ENCODE peak calls at places on chromosome 11, in eight cellular contexts. F, X, M, P, A, O, Y and J are unnamed samples.

GRCh38 chr11:119832536-119832935 is 103.5 kb upstream of the NECTIN1 start:
- DNase-seq in F (peak), X (no peak), M (peak), P (peak), A (no peak), O (no peak), Y (no peak), J (peak)

GRCh38 chr11:74749127-74749964 is 697 bp downstream of the RNF169 start:
- DNase-seq in F (peak), X (peak), M (peak), P (peak), A (no peak), O (peak), Y (no peak), J (peak)

GRCh38 chr11:75851203-75851602 is 36.2 kb downstream of the UVRAG start:
- DNase-seq in F (no peak), X (no peak), M (no peak), P (no peak), A (no peak), O (no peak), Y (no peak), J (no peak)

GRCh38 chr11:86696004-86696403 is 23.6 kb upstream of the ME3 start:
- DNase-seq in F (no peak), X (no peak), M (no peak), P (peak), A (no peak), O (peak), Y (no peak), J (no peak)

GRCh38 chr11:65310756-65311155 is 3.9 kb upstream of the CDC42EP2 start:
- DNase-seq in F (no peak), X (no peak), M (no peak), P (no peak), A (no peak), O (no peak), Y (no peak), J (peak)

GRCh38 chr11:60658409-60658808 is 41.0 kb upstream of the MS4A8 start:
- DNase-seq in F (no peak), X (no peak), M (peak), P (peak), A (peak), O (peak), Y (no peak), J (no peak)

GRCh38 chr11:116697011-116697410 is 75.8 kb downstream of the BUD13 start:
- DNase-seq in F (no peak), X (no peak), M (no peak), P (peak), A (no peak), O (no peak), Y (peak), J (no peak)

GRCh38 chr11:129960216-129961214 is 42.1 kb downstream of the PRDM10 start:
- DNase-seq in F (no peak), X (no peak), M (no peak), P (peak), A (no peak), O (peak), Y (no peak), J (no peak)

GRCh38 chr11:2975594-2975993 is 16.5 kb downstream of the NAP1L4 start:
- DNase-seq in F (no peak), X (no peak), M (peak), P (peak), A (no peak), O (peak), Y (peak), J (no peak)

GRCh38 chr11:75524576-75525432 is 937 bp downstream of the GDPD5 start:
- DNase-seq in F (peak), X (no peak), M (no peak), P (no peak), A (no peak), O (no peak), Y (no peak), J (peak)

GRCh38 chr11:89443366-89444303 is 47.5 kb downstream of the NOX4 start:
- DNase-seq in F (no peak), X (no peak), M (peak), P (no peak), A (no peak), O (no peak), Y (no peak), J (no peak)

GRCh38 chr11:117442049-117442868 is 114.6 kb downstream of the CEP164 start:
- DNase-seq in F (no peak), X (no peak), M (no peak), P (no peak), A (no peak), O (no peak), Y (no peak), J (no peak)

GRCh38 chr11:47857485-47858168 is 9.5 kb upstream of the NUP160 start:
- DNase-seq in F (no peak), X (no peak), M (no peak), P (no peak), A (no peak), O (peak), Y (no peak), J (no peak)

GRCh38 chr11:18749681-18750319 is 23.8 kb upstream of the IGSF22 start:
- DNase-seq in F (no peak), X (no peak), M (no peak), P (peak), A (no peak), O (peak), Y (peak), J (no peak)

GRCh38 chr11:278001-278951 is at the start of gene NLRP6:
- DNase-seq in F (peak), X (peak), M (no peak), P (no peak), A (no peak), O (no peak), Y (no peak), J (peak)

GRCh38 chr11:71474771-71475483 is 21.9 kb downstream of the NADSYN1 start:
- DNase-seq in F (no peak), X (no peak), M (no peak), P (no peak), A (no peak), O (no peak), Y (no peak), J (no peak)

GRCh38 chr11:20443596-20443995 is 56.1 kb downstream of the PRMT3 start:
- DNase-seq in F (no peak), X (no peak), M (no peak), P (peak), A (no peak), O (peak), Y (peak), J (no peak)

GRCh38 chr11:101008961-101009684 is 120.5 kb downstream of the PGR start:
- DNase-seq in F (no peak), X (no peak), M (no peak), P (no peak), A (no peak), O (no peak), Y (no peak), J (no peak)

GRCh38 chr11:8839957-8840945 is 70.7 kb upstream of the AKIP1 start:
- DNase-seq in F (no peak), X (peak), M (peak), P (peak), A (no peak), O (no peak), Y (peak), J (peak)

GRCh38 chr11:71207563-71207962 is 44.8 kb downstream of the SHANK2 start:
- DNase-seq in F (no peak), X (peak), M (no peak), P (no peak), A (no peak), O (no peak), Y (no peak), J (no peak)

GRCh38 chr11:93715797-93716396 is 25.4 kb downstream of the TAF1D start:
- DNase-seq in F (no peak), X (no peak), M (no peak), P (no peak), A (no peak), O (no peak), Y (no peak), J (no peak)